ENCODE peak calls at places on chromosomes 13 and 19, in eight cellular contexts. F is H9; P is B cell; B is adrenal gland; Q is NCI-H2029; G is fibroblast of the aortic adventitia; D is body of pancreas; U is stimulated activated CD8-positive, alpha-beta memory T cell treated with anti-CD3 and anti-CD28 coated beads, Interleukin-2, amount 100 ng/mL, for 48 hours. L is an unnamed sample.

GRCh38 chr19:35141627-35142401 is 1.2 kb upstream of the FXYD7 start:
- DNase-seq in F (no peak), B (no peak), P (no peak), G (no peak), Q (peak), U (no peak), D (no peak), L (no peak)

GRCh38 chr13:107770541-107770940 is 444.8 kb downstream of the LIG4 start:
- DNase-seq in D (no peak), Q (no peak), B (no peak), P (no peak), U (no peak), G (no peak), F (no peak), L (no peak)

GRCh38 chr13:94128430-94128829 is 351.1 kb downstream of the DCT start:
- DNase-seq in U (no peak), G (peak), D (peak), F (no peak), Q (no peak), B (no peak), P (no peak), L (peak)

GRCh38 chr13:30744056-30744684 is 8.8 kb downstream of the ALOX5AP start:
- DNase-seq in U (peak), G (no peak), D (no peak), P (peak), F (no peak), Q (no peak), B (peak), L (no peak)

GRCh38 chr13:27578121-27579030 is 42.0 kb downstream of the LNX2 start:
- DNase-seq in P (no peak), B (no peak), D (no peak), Q (no peak), U (no peak), F (no peak), G (no peak), L (no peak)

GRCh38 chr13:86020350-86021002 is 221.3 kb upstream of the SLITRK6 start:
- DNase-seq in P (no peak), D (no peak), G (peak), F (no peak), Q (no peak), B (peak), U (no peak), L (no peak)

GRCh38 chr13:45542878-45543277 is 72.7 kb downstream of the ERICH6B start:
- DNase-seq in P (no peak), G (no peak), D (no peak), F (no peak), B (no peak), U (no peak), Q (no peak), L (no peak)

GRCh38 chr19:4597975-4598671 is 38.6 kb upstream of the SEMA6B start:
- DNase-seq in B (peak), U (no peak), P (peak), G (no peak), F (peak), Q (peak), D (no peak), L (peak)

GRCh38 chr13:72384879-72385278 is 342.6 kb downstream of the MZT1 start:
- DNase-seq in B (peak), P (no peak), D (no peak), U (no peak), F (no peak), Q (no peak), G (peak), L (peak)

GRCh38 chr13:36567485-36567884 is 106.3 kb upstream of the SERTM1 start:
- DNase-seq in G (no peak), U (no peak), P (no peak), F (no peak), D (no peak), B (no peak), Q (no peak), L (no peak)

GRCh38 chr13:110869805-110870706 is 44.8 kb downstream of the ANKRD10 start:
- DNase-seq in B (peak), P (no peak), D (peak), G (peak), Q (peak), U (peak), F (peak), L (peak)

GRCh38 chr19:7877249-7877836 is 3.2 kb upstream of the PRR36 start:
- DNase-seq in D (no peak), F (no peak), Q (no peak), U (no peak), G (no peak), B (no peak), P (no peak), L (no peak)

GRCh38 chr13:77828815-77829214 is 89.8 kb downstream of the EDNRB start:
- DNase-seq in D (no peak), F (no peak), U (no peak), Q (no peak), B (no peak), P (no peak), G (no peak), L (no peak)

GRCh38 chr13:40762849-40763248 is 8.1 kb downstream of the MRPS31 start:
- DNase-seq in U (no peak), G (peak), P (no peak), D (no peak), Q (no peak), F (no peak), B (no peak), L (no peak)

GRCh38 chr13:44523176-44524017 is 52.7 kb downstream of the TSC22D1 start:
- DNase-seq in P (no peak), Q (no peak), F (no peak), G (peak), U (no peak), B (no peak), D (peak), L (peak)

GRCh38 chr13:110711778-110712070 is 1.8 kb upstream of the ING1 start:
- DNase-seq in B (no peak), U (no peak), F (no peak), D (no peak), Q (no peak), G (peak), P (no peak), L (no peak)

GRCh38 chr19:49422407-49423277 is 599 bp downstream of the PTH2 start:
- DNase-seq in U (no peak), P (peak), Q (peak), D (peak), F (peak), G (peak), B (no peak), L (peak)

GRCh38 chr13:108427355-108427754 is 157.8 kb downstream of the TNFSF13B start:
- DNase-seq in B (no peak), Q (no peak), D (no peak), U (no peak), P (no peak), G (no peak), F (no peak), L (no peak)

GRCh38 chr19:7595466-7596133 is at the start of gene CAMSAP3:
- DNase-seq in D (peak), Q (peak), U (peak), G (peak), B (peak), F (peak), P (peak), L (no peak)

GRCh38 chr19:38701455-38702063 is 42.7 kb downstream of the CAPN12 start:
- DNase-seq in D (peak), U (no peak), Q (no peak), P (no peak), G (peak), F (no peak), B (no peak), L (no peak)

GRCh38 chr19:33810821-33811220 is 14.2 kb downstream of the KCTD15 start:
- DNase-seq in Q (no peak), D (no peak), G (no peak), B (no peak), F (no peak), P (no peak), U (no peak), L (no peak)

GRCh38 chr19:55591555-55591954 is 7.8 kb downstream of the FIZ1 start:
- DNase-seq in Q (no peak), U (no peak), D (no peak), P (no peak), F (peak), B (no peak), G (no peak), L (peak)

GRCh38 chr19:51916167-51916566 is 11.1 kb upstream of the ZNF613 start:
- DNase-seq in B (no peak), P (no peak), U (no peak), D (no peak), G (no peak), F (no peak), Q (no peak), L (no peak)